ENCODE peak calls at places on chromosomes 13 and 19, in four cellular contexts. Z, V, R and X are unnamed samples.

GRCh38 chr13:52169839-52170238 is 10.4 kb upstream of the NEK3 start:
- DNase-seq in V (no peak), Z (no peak), R (no peak), X (no peak)

GRCh38 chr19:29671393-29672076 is 6.3 kb downstream of the PLEKHF1 start:
- DNase-seq in R (peak), V (peak), Z (peak), X (peak)

GRCh38 chr13:66656050-66656449 is 574.1 kb downstream of the PCDH9 start:
- DNase-seq in R (no peak), V (no peak), Z (peak), X (no peak)

GRCh38 chr13:81487151-81487550 is 1146.2 kb upstream of the SPRY2 start:
- DNase-seq in R (no peak), V (no peak), Z (peak), X (no peak)

GRCh38 chr13:27691207-27691606 is 69.5 kb downstream of the POLR1D start:
- DNase-seq in V (no peak), R (no peak), Z (no peak), X (no peak)

GRCh38 chr19:32809254-32809653 is 60.3 kb downstream of the SLC7A9 start:
- DNase-seq in R (no peak), Z (no peak), V (no peak), X (no peak)

GRCh38 chr13:75353786-75354193 is 128.2 kb downstream of the TBC1D4 start:
- DNase-seq in Z (peak), R (no peak), V (no peak), X (peak)

GRCh38 chr19:3699741-3700241 is 477 bp downstream of the PIP5K1C start:
- DNase-seq in V (no peak), R (no peak), Z (no peak), X (no peak)

GRCh38 chr19:41701401-41702075 is 6.9 kb upstream of the CEACAM5 start:
- DNase-seq in V (peak), R (no peak), Z (no peak), X (no peak)

GRCh38 chr13:47408546-47409319 is 511.9 kb upstream of the HTR2A start:
- DNase-seq in Z (no peak), V (no peak), R (no peak), X (no peak)

GRCh38 chr13:75763511-75763910 is 127.4 kb downstream of the LMO7 start:
- DNase-seq in R (no peak), V (no peak), Z (no peak), X (no peak)